ENCODE peak calls at places on chromosomes 7 and 10, in six cellular contexts. E is A549, F is HepG2, I is GM12878, T is endothelial cell of umbilical vein, X is K562. C is an unnamed sample.

GRCh38 chr7:52017802-52018679 is 701.4 kb upstream of the COBL start:
- DNase-seq in X (peak), I (no peak), T (peak), F (peak), E (peak), C (peak)

GRCh38 chr7:84216477-84216876 is 21.9 kb upstream of the SEMA3A start:
- DNase-seq in E (no peak), T (no peak), I (no peak), X (no peak), F (no peak), C (no peak)

GRCh38 chr10:89481662-89482061 is 53.7 kb downstream of the SLC16A12 start:
- DNase-seq in X (no peak), T (peak), I (no peak), F (no peak), E (peak), C (no peak)

GRCh38 chr7:101901661-101902491 is 84.5 kb downstream of the CUX1 start:
- DNase-seq in T (peak), E (no peak), F (no peak), X (peak), I (no peak), C (no peak)

GRCh38 chr10:97465982-97466381 is 20.0 kb downstream of the ZDHHC16 start:
- DNase-seq in F (no peak), T (no peak), I (no peak), E (no peak), X (no peak), C (no peak)

GRCh38 chr7:129778770-129779601 is 167.5 kb downstream of the NRF1 start:
- DNase-seq in T (no peak), X (peak), I (no peak), E (peak), F (no peak), C (no peak)

GRCh38 chr7:8051373-8051772 is 82.8 kb downstream of the GLCCI1 start:
- DNase-seq in E (no peak), F (no peak), T (no peak), I (no peak), X (no peak), C (no peak)

GRCh38 chr7:118152149-118152548 is 31.8 kb upstream of the LSM8 start:
- DNase-seq in I (no peak), X (no peak), T (no peak), F (no peak), E (no peak), C (no peak)

GRCh38 chr7:81608748-81609382 is 161.0 kb downstream of the HGF start:
- DNase-seq in T (no peak), E (peak), I (no peak), X (no peak), F (no peak), C (no peak)

GRCh38 chr7:4269086-4269485 is 413.0 kb upstream of the FOXK1 start:
- DNase-seq in T (no peak), F (no peak), I (no peak), E (no peak), X (no peak), C (no peak)

GRCh38 chr7:148962823-148963582 is 65.3 kb downstream of the PDIA4 start:
- DNase-seq in X (peak), E (peak), T (peak), I (peak), F (peak), C (peak)

GRCh38 chr10:68109312-68109711 is at the start of gene MYPN:
- DNase-seq in F (no peak), I (no peak), T (no peak), X (no peak), E (no peak), C (no peak)

GRCh38 chr10:86070278-86070677 is 296.3 kb downstream of the GRID1 start:
- DNase-seq in I (no peak), X (no peak), T (no peak), F (no peak), E (no peak), C (no peak)

GRCh38 chr7:3119963-3120362 is 76.3 kb upstream of the CARD11 start:
- DNase-seq in E (no peak), I (no peak), T (no peak), X (no peak), F (no peak), C (no peak)

GRCh38 chr10:50809596-50809995 is 69.9 kb downstream of the ASAH2B start:
- DNase-seq in T (no peak), E (no peak), X (no peak), F (no peak), I (no peak), C (no peak)

GRCh38 chr10:124538669-124539068 is 77.0 kb downstream of the LHPP start:
- DNase-seq in T (no peak), F (no peak), E (no peak), X (no peak), I (no peak), C (no peak)

GRCh38 chr10:124535731-124536495 is 74.3 kb downstream of the LHPP start:
- DNase-seq in F (no peak), E (no peak), X (no peak), T (no peak), I (no peak), C (no peak)

GRCh38 chr10:124536496-124537050 is 75.0 kb downstream of the LHPP start:
- DNase-seq in E (no peak), I (no peak), F (no peak), X (no peak), T (no peak), C (no peak)

GRCh38 chr10:124537891-124538290 is 76.3 kb downstream of the LHPP start:
- DNase-seq in I (no peak), T (no peak), F (no peak), X (no peak), E (no peak), C (no peak)

GRCh38 chr10:124537166-124537725 is 75.6 kb downstream of the LHPP start:
- DNase-seq in I (no peak), T (no peak), X (no peak), E (no peak), F (no peak), C (no peak)
- TF ChIP-seq MAX in I (no peak), T (no peak), X (no peak), E (no peak), F (no peak), C (no peak)

GRCh38 chr7:47602272-47603004 is 20.5 kb upstream of the TNS3 start:
- DNase-seq in F (no peak), E (no peak), T (no peak), X (no peak), I (no peak), C (no peak)

GRCh38 chr7:47597379-47597778 is 15.5 kb upstream of the TNS3 start:
- DNase-seq in X (no peak), E (no peak), F (no peak), T (no peak), I (no peak), C (no peak)

GRCh38 chr7:47601119-47601880 is 19.4 kb upstream of the TNS3 start:
- DNase-seq in T (peak), I (no peak), X (no peak), E (no peak), F (peak), C (peak)

GRCh38 chr7:47601881-47602249 is 20.0 kb upstream of the TNS3 start:
- DNase-seq in E (no peak), I (no peak), F (peak), X (no peak), T (no peak), C (no peak)

DNA sequence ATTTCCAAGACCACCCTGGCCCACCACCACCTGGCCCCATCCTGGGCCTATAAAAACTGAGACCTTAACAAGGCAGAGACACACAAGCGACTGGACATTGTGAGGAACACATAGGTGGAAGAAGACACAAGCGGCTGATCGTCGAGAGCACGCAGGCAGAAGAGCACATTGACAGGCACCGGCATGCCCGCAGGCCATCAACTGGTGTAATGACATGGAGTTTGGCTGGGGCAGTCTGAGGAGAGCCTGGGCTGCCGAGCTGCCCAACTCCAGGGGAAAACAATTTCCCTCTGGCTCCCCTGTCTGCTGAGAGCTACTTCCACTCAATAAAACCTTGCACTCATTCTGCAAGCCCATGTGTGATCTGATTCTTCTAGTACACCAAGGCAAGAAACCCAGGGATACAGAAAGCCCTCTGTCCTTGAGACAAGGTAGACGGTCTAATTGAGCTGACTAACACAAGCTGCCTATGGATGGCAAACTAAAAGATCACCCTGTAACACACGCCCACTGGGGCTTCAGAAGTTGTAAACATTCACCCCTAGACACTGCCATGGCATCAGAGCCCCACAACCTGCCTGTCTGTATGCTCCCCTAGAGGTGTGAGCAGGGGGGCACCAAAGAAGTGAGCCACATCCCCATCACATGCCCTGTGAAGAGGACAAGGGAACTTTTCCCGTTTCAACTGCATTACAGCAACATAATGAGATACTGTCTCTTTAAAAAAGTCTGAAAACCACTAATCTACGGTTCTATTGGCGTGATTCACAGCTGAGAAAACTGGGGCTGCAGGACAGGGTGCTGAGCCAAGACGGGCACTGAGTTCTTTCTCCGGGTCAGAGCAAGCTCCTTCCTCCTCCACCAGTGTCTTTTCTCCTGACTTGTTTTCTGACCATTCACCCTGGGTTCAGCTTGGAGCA is 18.5 kb upstream of the TNS3 start:
- DNase-seq in I (no peak), E (no peak), T (peak), F (no peak), X (no peak), C (no peak)
- TF ChIP-seq MYC in I (no peak), E (no peak), T (no peak), F (no peak), X (no peak), C (no peak)

DNA sequence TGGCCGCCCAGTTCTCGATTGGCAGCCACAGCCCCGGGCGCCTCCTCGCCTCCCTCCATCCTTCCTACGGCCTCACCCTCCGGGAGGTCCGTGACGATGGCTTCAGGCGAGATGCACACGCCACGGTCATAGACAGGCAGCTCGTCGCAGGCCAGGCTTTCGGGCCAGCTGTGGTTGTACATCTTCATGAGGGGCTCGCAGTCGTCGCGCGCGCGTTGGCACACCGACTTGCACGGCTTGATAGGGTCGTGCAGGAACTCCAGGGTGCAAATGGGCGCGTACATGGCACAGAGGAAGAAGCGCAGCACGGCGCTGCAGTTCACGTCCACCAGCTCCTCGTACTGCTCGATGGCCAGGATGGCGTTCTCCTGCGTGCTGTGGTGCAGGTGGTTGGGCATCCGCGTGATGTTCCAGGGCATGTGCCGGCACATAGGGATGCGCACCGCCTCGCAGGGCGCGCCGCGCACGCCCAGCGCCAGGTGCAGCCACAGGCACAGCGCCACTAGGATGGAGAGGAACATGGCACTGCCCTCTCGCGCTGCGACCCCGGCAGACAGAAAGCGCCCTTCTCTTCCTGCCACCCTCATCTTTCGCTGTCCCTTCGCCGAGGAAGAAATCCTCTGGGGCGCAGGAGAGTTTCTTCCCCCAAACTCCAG is 472 bp downstream of the SFRP4 start:
- DNase-seq in I (no peak), E (no peak), X (no peak), F (no peak), T (peak), C (peak)
- TF ChIP-seq MAX in I (no peak), E (peak), X (no peak), F (peak), T (no peak), C (no peak)

GRCh38 chr10:92970301-92971070 is 90.1 kb upstream of the CYP26C1 start:
- DNase-seq in X (no peak), F (no peak), I (no peak), T (no peak), E (no peak), C (no peak)

GRCh38 chr10:92969151-92969550 is 91.4 kb upstream of the CYP26C1 start:
- DNase-seq in X (no peak), T (peak), I (no peak), E (no peak), F (no peak), C (no peak)

DNA sequence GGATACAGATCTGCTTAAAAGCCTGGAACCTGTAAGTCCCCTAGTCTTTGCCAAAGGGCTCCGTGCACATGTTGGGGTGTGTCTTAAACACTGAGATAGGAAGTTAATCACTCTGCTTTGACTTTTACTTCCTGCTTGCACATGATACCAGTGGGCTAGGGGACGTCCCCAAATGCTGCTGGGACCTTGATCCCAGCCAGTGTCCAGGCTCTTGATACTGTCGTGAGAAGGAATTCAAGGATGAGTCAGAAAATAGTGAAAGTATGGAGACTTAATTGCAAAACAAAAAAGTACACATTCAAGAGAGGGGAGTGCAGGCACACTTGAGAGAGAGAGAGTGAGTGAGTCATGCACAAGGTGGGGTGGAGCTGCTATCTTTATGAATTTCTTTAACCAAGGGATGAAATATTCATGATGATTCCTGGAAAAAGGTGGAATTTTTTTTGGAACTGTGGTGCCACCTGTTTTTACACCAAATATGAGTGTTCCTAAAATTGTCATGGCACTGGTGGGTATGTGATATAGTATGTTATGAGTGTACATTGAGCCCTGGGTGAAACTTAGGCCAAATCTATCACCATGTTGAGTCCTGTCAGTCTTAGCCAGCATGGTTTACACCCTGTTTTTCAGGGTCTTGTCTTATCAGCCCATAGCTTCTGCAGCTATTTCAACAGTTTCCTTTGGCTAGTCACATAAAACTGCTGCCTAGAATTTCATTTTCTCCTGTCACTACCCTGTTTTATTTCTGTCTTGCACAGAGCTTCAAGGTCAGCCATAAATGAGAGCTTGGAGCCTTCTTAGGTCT is 88.3 kb upstream of the CYP26C1 start:
- DNase-seq in I (no peak), T (peak), E (peak), F (peak), X (peak), C (peak)
- TF ChIP-seq MYC in I (no peak), T (no peak), E (peak), F (no peak), X (no peak), C (no peak)

GRCh38 chr7:151139071-151139521 is 28.4 kb downstream of the GBX1 start:
- DNase-seq in I (no peak), X (no peak), F (no peak), T (no peak), E (no peak), C (no peak)
- TF ChIP-seq MAX in I (no peak), X (no peak), F (no peak), T (no peak), E (no peak), C (no peak)

DNA sequence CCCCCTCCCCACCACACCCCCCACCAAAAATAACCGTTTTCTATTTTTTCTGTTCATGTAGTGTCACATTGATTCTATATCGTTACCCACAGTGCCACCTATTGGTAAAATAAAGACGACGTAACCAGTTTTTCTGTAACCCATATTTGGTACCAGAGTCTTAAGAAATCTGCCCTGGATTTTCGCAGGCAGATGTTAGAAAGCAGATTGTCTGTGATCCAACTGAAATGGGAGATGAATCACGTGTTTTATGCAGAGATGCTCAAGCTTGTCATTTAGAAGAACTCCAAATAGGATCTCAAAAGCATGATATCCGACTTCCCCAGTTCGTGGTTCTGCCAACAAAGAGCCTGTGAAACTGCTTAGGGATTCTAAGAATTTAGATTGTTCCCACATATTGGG is 261.1 kb upstream of the CSTF2T start:
- DNase-seq in X (peak), I (no peak), T (peak), E (peak), F (peak), C (peak)
- TF ChIP-seq MYC in X (no peak), I (no peak), T (no peak), E (no peak), F (no peak), C (no peak)

GRCh38 chr10:123574299-123574698 is 91.9 kb upstream of the GPR26 start:
- DNase-seq in E (no peak), I (no peak), T (no peak), X (no peak), F (no peak), C (no peak)
- TF ChIP-seq MAX in E (no peak), I (no peak), T (no peak), X (no peak), F (no peak), C (no peak)

GRCh38 chr10:70619271-70620019 is 16.9 kb upstream of the PRF1 start:
- DNase-seq in T (no peak), X (peak), I (no peak), F (no peak), E (peak), C (peak)

GRCh38 chr10:70618663-70619062 is 16.1 kb upstream of the PRF1 start:
- DNase-seq in F (no peak), X (no peak), E (no peak), T (no peak), I (no peak), C (no peak)

GRCh38 chr10:70615784-70616511 is 13.4 kb upstream of the PRF1 start:
- DNase-seq in X (no peak), F (no peak), I (no peak), E (no peak), T (no peak), C (no peak)

GRCh38 chr10:70617798-70618568 is 15.4 kb upstream of the PRF1 start:
- DNase-seq in I (no peak), E (no peak), F (no peak), T (no peak), X (peak), C (no peak)

DNA sequence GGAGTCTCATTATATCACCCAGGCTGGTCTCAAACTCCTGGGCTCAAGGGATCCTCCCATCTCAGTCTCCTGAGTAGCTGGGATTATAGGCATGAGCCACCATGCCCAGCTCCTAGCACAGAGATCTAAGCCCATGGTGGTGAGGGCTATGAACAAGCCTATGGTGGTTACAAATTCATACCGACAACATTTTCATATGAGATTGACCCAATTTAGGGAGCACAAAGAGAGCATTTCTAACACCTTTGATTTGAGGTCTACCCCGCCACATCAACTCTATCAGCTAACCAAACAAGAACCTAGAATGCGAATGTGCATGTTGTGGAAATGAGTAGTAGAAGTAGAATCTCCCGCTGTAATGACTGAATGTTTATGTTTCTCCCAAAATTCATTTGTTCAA is 14.2 kb upstream of the PRF1 start:
- DNase-seq in E (no peak), F (no peak), T (no peak), I (no peak), X (no peak), C (no peak)
- TF ChIP-seq MYC in E (no peak), F (no peak), T (no peak), I (no peak), X (no peak), C (no peak)